ENCODE peak calls at places on chromosomes 16 and 17, in seven cellular contexts. N is upper lobe of right lung; Y is A549; A is CD4-positive, alpha-beta memory T cell; Z is pancreas; H is neuronal stem cell; V is cardiac muscle cell. K is an unnamed sample.
A peak's percentile ranks its signal among the peaks of the same experiment; 100 is the strongest.

GRCh38 chr17:252456-252855 is 71.0 kb upstream of the DOC2B start:
- DNase-seq in N (peak; percentile 38), A (no peak), Z (no peak), V (no peak), H (no peak), Y (no peak), K (no peak)

GRCh38 chr17:36463916-36464764 is 22.3 kb upstream of the ZNHIT3 start:
- DNase-seq in Z (peak; percentile 83), A (peak; percentile 20), H (peak; percentile 92), V (peak; percentile 90), N (peak; percentile 69), Y (peak; percentile 76), K (no peak)

GRCh38 chr17:35586569-35587073 is 501 bp upstream of the AP2B1 start:
- DNase-seq in A (no peak), V (no peak), N (no peak), H (no peak), Y (no peak), Z (no peak), K (no peak)

GRCh38 chr17:74408830-74409229 is 23.1 kb upstream of the GPRC5C start:
- DNase-seq in V (no peak), Z (no peak), H (no peak), Y (no peak), N (no peak), A (no peak), K (no peak)

GRCh38 chr17:17950806-17951205 is 21.4 kb downstream of the TOM1L2 start:
- DNase-seq in Y (no peak), N (no peak), Z (no peak), A (no peak), V (no peak), H (no peak), K (no peak)

GRCh38 chr17:40530988-40531971 is 29.9 kb upstream of the TNS4 start:
- DNase-seq in H (no peak), Y (no peak), Z (no peak), A (peak; percentile 53), V (no peak), N (peak; percentile 57), K (peak; percentile 8)

GRCh38 chr17:58279016-58279671 is 1.6 kb downstream of the MPO start:
- DNase-seq in V (peak; percentile 68), Y (no peak), N (peak; percentile 75), H (no peak), A (no peak), Z (no peak), K (no peak)

GRCh38 chr17:39485555-39485954 is 24.3 kb downstream of the CDK12 start:
- DNase-seq in V (peak; percentile 72), A (no peak), Z (no peak), N (no peak), H (no peak), Y (peak; percentile 84), K (no peak)

GRCh38 chr17:75241996-75242460 is 19.4 kb downstream of the GGA3 start:
- DNase-seq in H (no peak), V (no peak), A (no peak), N (no peak), Y (no peak), Z (no peak), K (peak; percentile 29)

GRCh38 chr17:40451420-40451819 is 8.2 kb downstream of the IGFBP4 start:
- DNase-seq in Y (no peak), V (peak; percentile 98), N (no peak), A (no peak), H (no peak), Z (no peak), K (peak; percentile 83)

GRCh38 chr17:2034157-2034556 is 4.2 kb downstream of the DPH1 start:
- DNase-seq in N (no peak), H (no peak), Y (no peak), V (peak; percentile 69), A (no peak), Z (no peak), K (no peak)

GRCh38 chr17:49589556-49589885 is 13.8 kb downstream of the NXPH3 start:
- DNase-seq in Z (no peak), A (no peak), H (no peak), V (no peak), N (no peak), Y (no peak), K (no peak)

GRCh38 chr17:1460233-1460632 is 4.2 kb upstream of the CRK start:
- DNase-seq in Y (no peak), Z (peak; percentile 96), A (no peak), H (no peak), V (no peak), N (peak; percentile 90), K (no peak)

GRCh38 chr16:15754821-15755534 is 101.8 kb downstream of the MYH11 start:
- DNase-seq in Y (no peak), N (no peak), H (no peak), V (no peak), Z (no peak), A (no peak), K (no peak)

GRCh38 chr17:65463242-65463641 is 98.2 kb downstream of the AXIN2 start:
- DNase-seq in H (no peak), V (peak; percentile 98), A (no peak), Z (no peak), N (peak; percentile 85), Y (no peak), K (no peak)

GRCh38 chr17:75008373-75008772 is 4.1 kb upstream of the MRPL58 start:
- DNase-seq in V (no peak), Z (no peak), A (no peak), H (no peak), N (no peak), Y (no peak), K (no peak)

GRCh38 chr17:63041722-63042121 is 75.7 kb downstream of the TANC2 start:
- DNase-seq in Z (no peak), V (no peak), N (no peak), H (no peak), Y (no peak), A (no peak), K (no peak)

GRCh38 chr17:173064-173911 is 8.2 kb downstream of the DOC2B start:
- DNase-seq in N (no peak), Y (no peak), A (no peak), H (no peak), Z (no peak), V (no peak), K (no peak)

GRCh38 chr17:10111907-10112452 is 86.4 kb downstream of the GAS7 start:
- DNase-seq in V (no peak), H (no peak), N (no peak), Z (no peak), Y (no peak), A (no peak), K (no peak)

GRCh38 chr16:1046271-1046955 is 26.1 kb upstream of the SSTR5 start:
- DNase-seq in A (no peak), V (no peak), N (no peak), Y (no peak), Z (no peak), H (no peak), K (no peak)

GRCh38 chr16:88196471-88197400 is 186.0 kb upstream of the ZNF469 start:
- DNase-seq in H (no peak), V (no peak), Y (no peak), Z (no peak), A (no peak), N (peak; percentile 44), K (no peak)

GRCh38 chr16:1707193-1707790 is 1.3 kb downstream of the MAPK8IP3 start:
- DNase-seq in Y (no peak), N (no peak), A (no peak), H (no peak), V (peak; percentile 40), Z (no peak), K (no peak)

DNA sequence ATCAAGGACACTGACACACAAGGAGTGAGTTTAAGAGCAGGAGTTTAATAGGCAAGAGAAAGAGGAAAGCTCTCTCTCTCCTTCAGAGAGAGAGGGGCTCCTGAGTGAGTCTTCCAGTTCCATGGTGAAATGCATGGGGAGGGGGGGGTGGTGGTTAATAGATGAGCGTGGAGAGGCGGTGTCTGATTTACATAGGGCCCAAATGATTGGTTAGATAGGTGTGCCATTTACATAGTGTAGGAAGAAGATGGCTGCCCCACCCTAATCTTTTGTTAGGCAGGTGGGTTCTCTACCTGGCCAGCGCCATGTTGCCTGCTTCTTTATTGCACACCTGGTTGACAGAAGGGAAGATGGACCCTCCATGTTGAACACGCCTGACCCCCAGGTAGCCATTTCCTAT is 250.0 kb upstream of the CACNG5 start:
- DNase-seq in Y (no peak), H (no peak), Z (no peak), N (no peak), V (no peak), A (no peak), K (no peak)
- H3K4me1 ChIP-seq in Y (peaks cover 29% of the 10 kb centered on the region), H (peaks cover 7% of the 10 kb centered on the region), Z (peaks cover 8% of the 10 kb centered on the region), N (peaks cover 19% of the 10 kb centered on the region), V (peaks cover 12% of the 10 kb centered on the region), A (peaks cover 5% of the 10 kb centered on the region), K (peaks cover 16% of the 10 kb centered on the region)

GRCh38 chr17:4945176-4945943 is 3.0 kb downstream of the PFN1 start:
- DNase-seq in Y (peak; percentile 89), H (no peak), A (peak; percentile 57), Z (peak; percentile 70), N (peak; percentile 75), V (peak; percentile 90), K (peak; percentile 72)
- H3K4me3 ChIP-seq in Y (peak overlapping the region; percentile 98), H (no peak overlapping the region), A (peak overlapping the region; percentile 45), Z (peak overlapping the region; percentile 98), N (peak overlapping the region; percentile 99), V (no peak overlapping the region), K (no peak overlapping the region)

DNA sequence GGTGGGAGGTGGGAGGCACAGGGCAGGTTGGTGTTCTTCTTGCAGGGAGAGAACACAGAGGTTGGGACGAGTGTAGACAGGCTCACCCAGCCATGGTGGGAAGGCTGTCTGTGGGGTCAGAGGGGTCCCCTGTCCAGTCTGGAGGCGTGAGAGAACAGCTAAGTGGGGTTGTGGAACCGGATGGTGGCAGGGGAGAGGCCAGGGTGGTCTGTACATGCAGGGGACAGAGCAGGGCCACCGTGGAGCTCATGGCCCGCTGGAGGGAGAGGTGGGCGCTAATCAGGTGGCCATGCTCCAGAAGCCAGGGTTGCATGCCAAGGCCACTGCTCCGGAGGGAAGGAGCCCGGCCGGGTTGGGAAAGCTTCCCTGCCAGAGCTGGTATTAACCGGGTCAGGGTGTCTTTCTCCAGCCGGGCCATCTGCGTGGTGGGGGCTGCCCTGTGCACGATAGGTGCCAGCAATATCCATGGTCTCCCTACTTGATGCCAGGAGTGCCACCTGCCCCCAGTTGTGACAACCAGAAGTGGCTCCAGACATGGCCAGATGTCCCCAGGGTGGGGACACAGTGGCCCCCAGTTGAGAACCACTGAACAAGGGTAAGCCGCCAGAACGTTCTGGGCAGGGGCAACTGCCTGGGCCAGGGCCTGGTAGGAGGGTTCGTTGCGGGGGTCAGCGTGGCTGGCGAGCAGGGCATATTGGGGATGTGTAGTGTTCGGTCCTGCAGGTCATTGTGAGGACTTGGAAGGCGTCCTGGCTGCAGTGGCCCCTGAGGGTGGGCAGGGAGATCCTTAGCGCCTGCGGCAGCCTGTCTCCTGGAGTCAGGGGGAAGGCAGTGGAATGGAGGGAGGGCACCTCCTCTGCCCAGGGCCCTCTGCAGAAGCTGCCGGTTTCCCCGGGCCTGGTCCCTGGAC is 5.1 kb downstream of the SNN start:
- DNase-seq in Z (peak; percentile 81), Y (no peak), N (no peak), H (no peak), A (no peak), V (no peak), K (no peak)
- H3K4me1 ChIP-seq in Z (no peaks in the 10 kb centered on the region), Y (peaks cover 74% of the 10 kb centered on the region), N (peaks cover 55% of the 10 kb centered on the region), H (peaks cover 13% of the 10 kb centered on the region), A (peaks cover 61% of the 10 kb centered on the region), V (peaks cover 7% of the 10 kb centered on the region), K (peaks cover 39% of the 10 kb centered on the region)

DNA sequence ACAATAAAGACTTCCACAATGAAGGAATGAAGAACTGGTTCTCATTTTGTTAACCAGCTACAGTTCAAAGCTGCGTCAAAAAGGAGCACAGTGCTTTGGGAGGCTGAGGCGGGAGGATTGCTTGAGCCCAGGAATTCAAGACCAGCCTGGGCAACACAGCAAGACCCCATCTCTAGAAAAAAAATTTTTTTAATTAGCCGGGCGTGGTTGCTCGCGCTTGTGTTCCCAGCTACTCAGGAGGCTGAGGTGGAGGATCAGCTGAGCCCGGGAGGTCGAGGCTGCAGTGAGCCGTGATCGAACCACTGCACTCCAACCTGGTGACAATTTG is 764 bp upstream of the SLC6A4 start:
- DNase-seq in A (no peak), N (no peak), H (no peak), Z (no peak), V (no peak), Y (no peak), K (no peak)
- H3K4me3 ChIP-seq in A (no peak overlapping the region), N (peak overlapping the region; percentile 42), H (peak overlapping the region; percentile 43), Z (peak overlapping the region; percentile 49), V (no peak overlapping the region), Y (peak overlapping the region; percentile 57), K (no peak overlapping the region)